ENCODE peak calls at places on chromosomes 5 and 9, in four cellular contexts. D is heart left ventricle; K is brain microvascular endothelial cell; C is CD8-positive, alpha-beta memory T cell. T is an unnamed sample.

GRCh38 chr9:33222031-33222430 is 17.9 kb upstream of the SPINK4 start:
- DNase-seq in D (no peak), K (no peak), C (no peak), T (no peak)

GRCh38 chr9:34417734-34418133 is 40.6 kb downstream of the FAM219A start:
- DNase-seq in D (no peak), K (no peak), C (no peak), T (no peak)

GRCh38 chr9:7094052-7094451 is 336.3 kb downstream of the KDM4C start:
- DNase-seq in D (no peak), K (peak), C (no peak), T (no peak)

GRCh38 chr9:108838017-108838416 is 17.8 kb downstream of the ACTL7B start:
- DNase-seq in D (no peak), K (no peak), C (no peak), T (no peak)

GRCh38 chr9:109143881-109144562 is 23.0 kb downstream of the FRRS1L start:
- DNase-seq in D (no peak), K (peak), C (no peak), T (no peak)

GRCh38 chr5:133895979-133896378 is 72.4 kb downstream of the C5orf15 start:
- DNase-seq in D (no peak), K (no peak), C (no peak), T (no peak)

GRCh38 chr9:128159073-128159783 is 837 bp upstream of the BBLN start:
- DNase-seq in D (no peak), K (no peak), C (peak), T (no peak)

GRCh38 chr5:113090336-113091106 is 113.9 kb downstream of the DCP2 start:
- DNase-seq in D (no peak), K (no peak), C (no peak), T (peak)

GRCh38 chr5:137264041-137264440 is 235.1 kb downstream of the SPOCK1 start:
- DNase-seq in D (no peak), K (no peak), C (no peak), T (no peak)

GRCh38 chr5:150632305-150633160 is 7.9 kb upstream of the SYNPO start:
- DNase-seq in D (no peak), K (peak), C (no peak), T (no peak)

GRCh38 chr5:95448836-95449235 is 57.7 kb downstream of the FAM81B start:
- DNase-seq in D (no peak), K (no peak), C (no peak), T (no peak)

GRCh38 chr9:113360242-113360842 is 11.0 kb downstream of the BSPRY start:
- DNase-seq in D (no peak), K (no peak), C (no peak), T (no peak)

GRCh38 chr9:81871695-81872094 is 56.5 kb upstream of the SPATA31D4 start:
- DNase-seq in D (no peak), K (peak), C (no peak), T (no peak)

GRCh38 chr5:96031811-96032261 is 70.2 kb upstream of the ELL2 start:
- DNase-seq in D (no peak), K (peak), C (no peak), T (no peak)

GRCh38 chr9:22005700-22006605 is 3.2 kb downstream of the CDKN2B start:
- DNase-seq in D (no peak), K (no peak), C (no peak), T (no peak)

GRCh38 chr9:72596451-72597180 is 75.2 kb downstream of the TMC1 start:
- DNase-seq in D (no peak), K (no peak), C (no peak), T (no peak)

GRCh38 chr5:131377785-131378325 is 114.0 kb downstream of the CDC42SE2 start:
- DNase-seq in D (no peak), K (peak), C (no peak), T (no peak)

GRCh38 chr5:123814796-123815479 is 303.0 kb downstream of the CSNK1G3 start:
- DNase-seq in D (no peak), K (no peak), C (no peak), T (no peak)

GRCh38 chr9:130694205-130694604 is 625 bp downstream of the EXOSC2 start:
- DNase-seq in D (no peak), K (no peak), C (no peak), T (no peak)

GRCh38 chr5:168947212-168947868 is 353.6 kb downstream of the SLIT3 start:
- DNase-seq in D (no peak), K (peak), C (no peak), T (no peak)

GRCh38 chr5:168851902-168852321 is 272.7 kb upstream of the PANK3 start:
- DNase-seq in D (no peak), K (peak), C (no peak), T (no peak)

GRCh38 chr5:17216176-17216973 is 1.1 kb upstream of the BASP1 start:
- DNase-seq in D (peak), K (peak), C (no peak), T (peak)

GRCh38 chr5:133240425-133241091 is 188.7 kb downstream of the HSPA4 start:
- DNase-seq in D (no peak), K (peak), C (no peak), T (no peak)

GRCh38 chr9:113940077-113940476 is 64.0 kb downstream of the ZNF618 start:
- DNase-seq in D (no peak), K (no peak), C (no peak), T (no peak)

GRCh38 chr5:16866220-16866619 is 69.9 kb downstream of the MYO10 start:
- DNase-seq in D (no peak), K (no peak), C (no peak), T (no peak)

GRCh38 chr9:106878943-106879916 is 16.3 kb downstream of the ZNF462 start:
- DNase-seq in D (peak), K (peak), C (no peak), T (peak)

GRCh38 chr5:95631991-95632675 is 12.2 kb downstream of the GPR150 start:
- DNase-seq in D (no peak), K (peak), C (peak), T (no peak)

GRCh38 chr5:12659675-12660074 is 755.4 kb upstream of the CTNND2 start:
- DNase-seq in D (no peak), K (no peak), C (no peak), T (no peak)

GRCh38 chr9:129486496-129487306 is 134.2 kb downstream of the C9orf50 start:
- DNase-seq in D (peak), K (no peak), C (no peak), T (peak)

GRCh38 chr5:150694638-150695037 is 6.2 kb downstream of the RBM22 start:
- DNase-seq in D (no peak), K (peak), C (no peak), T (no peak)

GRCh38 chr5:144531191-144531590 is 360.5 kb downstream of the KCTD16 start:
- DNase-seq in D (no peak), K (no peak), C (no peak), T (no peak)

DNA sequence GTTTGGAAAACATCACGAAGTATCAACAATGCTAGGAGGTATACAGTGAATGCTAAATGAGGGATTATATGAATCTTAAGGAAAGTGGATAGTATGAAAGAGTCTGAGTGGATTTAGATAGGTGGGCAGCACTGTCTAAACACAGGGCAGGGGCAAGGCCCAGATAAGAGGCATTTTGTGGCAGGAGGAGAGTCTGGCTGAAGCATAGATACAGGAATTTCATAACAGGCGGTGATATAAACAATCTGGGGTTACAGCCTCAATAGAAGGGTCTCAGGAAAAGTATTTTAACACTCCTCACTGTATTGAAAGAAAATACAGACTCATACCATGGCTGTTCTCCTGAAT is 96.9 kb downstream of the PLPP1 start:
- DNase-seq in D (no peak), K (no peak), C (no peak), T (no peak)
- H3K4me3 ChIP-seq in D (no peak), K (no peak), C (no peak), T (no peak)

GRCh38 chr5:1096792-1097191 is 15.1 kb downstream of the SLC12A7 start:
- DNase-seq in D (no peak), K (no peak), C (no peak), T (no peak)

GRCh38 chr5:1100652-1101574 is 10.9 kb downstream of the SLC12A7 start:
- DNase-seq in D (no peak), K (no peak), C (no peak), T (no peak)

GRCh38 chr5:1099931-1100651 is 11.8 kb downstream of the SLC12A7 start:
- DNase-seq in D (no peak), K (no peak), C (no peak), T (no peak)

GRCh38 chr5:1097381-1097893 is 14.4 kb downstream of the SLC12A7 start:
- DNase-seq in D (no peak), K (no peak), C (no peak), T (no peak)

GRCh38 chr5:1098986-1099597 is 12.8 kb downstream of the SLC12A7 start:
- DNase-seq in D (no peak), K (no peak), C (no peak), T (no peak)
- H3K4me3 ChIP-seq in D (no peak), K (no peak), C (no peak), T (no peak)

GRCh38 chr5:124961517-124961916 is 215.1 kb upstream of the ZNF608 start:
- DNase-seq in D (no peak), K (no peak), C (no peak), T (no peak)
- H3K4me3 ChIP-seq in D (no peak), K (no peak), C (no peak), T (no peak)

GRCh38 chr5:141175933-141176332 is 1.7 kb upstream of the PCDHB8 start:
- DNase-seq in D (no peak), K (no peak), C (no peak), T (no peak)

GRCh38 chr5:141172381-141173204 is at the start of gene PCDHB7:
- DNase-seq in D (no peak), K (no peak), C (no peak), T (no peak)
- H3K4me3 ChIP-seq in D (peak), K (no peak), C (no peak), T (no peak)

GRCh38 chr9:20659474-20659962 is 24.5 kb upstream of the FOCAD start:
- DNase-seq in D (no peak), K (no peak), C (no peak), T (no peak)
- H3K4me3 ChIP-seq in D (peak), K (no peak), C (no peak), T (no peak)

DNA sequence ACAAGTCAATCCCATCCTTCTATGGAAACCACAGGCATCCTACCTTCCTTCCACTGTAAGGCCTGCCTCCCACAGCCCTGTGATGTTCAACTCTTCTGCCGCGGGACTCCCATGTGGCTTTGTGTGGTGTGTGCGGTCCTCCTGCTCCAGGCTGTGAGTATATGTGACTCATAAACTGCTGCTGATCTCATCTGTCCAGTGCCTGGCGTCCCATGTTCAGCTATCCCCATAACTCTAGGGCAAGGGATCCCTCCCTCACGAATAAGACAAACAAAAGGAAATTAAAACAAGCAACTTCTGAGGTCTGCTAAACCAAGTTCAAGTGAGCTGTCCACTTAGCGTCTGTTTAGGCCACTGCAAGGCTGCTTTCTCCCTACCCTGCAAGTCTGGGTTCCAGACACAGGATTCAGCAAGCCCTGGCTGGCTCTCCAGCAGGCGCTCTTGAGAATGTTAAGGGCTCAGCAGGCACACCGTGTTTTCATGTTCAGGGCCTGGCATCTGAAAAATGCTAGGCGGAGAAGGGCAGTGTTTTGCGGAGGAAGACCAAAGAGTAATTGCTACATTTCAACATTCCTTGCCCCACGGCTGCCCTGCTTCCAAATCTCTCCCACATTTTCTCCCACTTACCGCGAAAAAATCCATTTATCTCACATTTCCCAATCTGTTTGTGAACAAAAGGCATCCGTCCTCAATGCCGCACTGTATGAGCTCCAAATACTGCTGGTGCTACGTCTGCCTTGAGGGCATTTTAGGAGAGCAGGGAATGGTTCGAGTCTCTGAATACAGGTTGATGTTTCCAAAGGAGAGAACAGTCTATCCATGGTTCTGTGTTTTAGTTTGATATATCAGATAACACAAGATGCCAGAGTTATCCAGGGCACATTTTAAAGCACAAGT is 280.2 kb downstream of the SEMA5A start:
- DNase-seq in D (peak), K (peak), C (no peak), T (peak)
- H3K4me3 ChIP-seq in D (no peak), K (peak), C (no peak), T (no peak)

GRCh38 chr9:99449726-99450125 is 227.6 kb downstream of the SEC61B start:
- DNase-seq in D (no peak), K (no peak), C (no peak), T (no peak)

GRCh38 chr9:99445377-99445891 is 223.4 kb downstream of the SEC61B start:
- DNase-seq in D (peak), K (peak), C (no peak), T (no peak)

GRCh38 chr9:99441829-99442228 is 219.7 kb downstream of the SEC61B start:
- DNase-seq in D (no peak), K (no peak), C (no peak), T (no peak)

GRCh38 chr9:99447951-99448350 is 225.9 kb downstream of the SEC61B start:
- DNase-seq in D (no peak), K (no peak), C (no peak), T (no peak)

DNA sequence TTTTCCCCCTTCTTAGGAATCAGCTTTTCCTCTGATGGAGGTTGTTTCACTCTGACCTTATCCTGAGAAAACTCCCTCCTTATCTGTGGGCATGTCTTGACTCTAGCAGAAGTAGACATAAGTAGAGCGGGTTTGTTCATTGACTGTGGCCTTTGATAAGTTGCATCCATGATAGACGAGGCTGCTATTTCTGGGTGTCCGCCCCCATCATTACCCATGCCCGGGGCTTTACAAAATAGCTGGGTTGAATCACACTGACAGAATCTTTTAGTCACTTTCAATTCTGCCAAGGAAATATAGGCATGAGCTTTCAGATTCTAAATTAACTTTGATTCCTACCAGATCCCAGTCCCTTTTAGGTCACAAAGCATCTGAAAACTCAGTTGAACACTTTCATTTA is 223.8 kb downstream of the SEC61B start:
- DNase-seq in D (no peak), K (no peak), C (no peak), T (no peak)
- H3K4me3 ChIP-seq in D (no peak), K (no peak), C (no peak), T (no peak)